ENCODE peak calls at places on chromosomes 1 and 21, in four cellular contexts. One of them, this sample, is unnamed.

GRCh38 chr1:219952361-219952760 is 24.0 kb upstream of the SLC30A10 start:
- DNase-seq in NCI-H510A treated with DMSO at 0.1 percent for 48 hours: no peak
- DNase-seq in AG08395: no peak
- DNase-seq in stimulated activated CD8-positive, alpha-beta memory T cell treated with anti-CD3 and anti-CD28 coated beads, Interleukin-7, amount 100 ng/mL, for 4 hours: no peak
- DNase-seq in this sample: no peak

GRCh38 chr1:41745022-41745421 is 173.7 kb downstream of the HIVEP3 start:
- DNase-seq in stimulated activated CD8-positive, alpha-beta memory T cell treated with anti-CD3 and anti-CD28 coated beads, Interleukin-7, amount 100 ng/mL, for 4 hours: no peak
- DNase-seq in NCI-H510A treated with DMSO at 0.1 percent for 48 hours: no peak
- DNase-seq in AG08395: no peak
- DNase-seq in this sample: no peak

GRCh38 chr1:232114985-232115384 is 488.4 kb downstream of the DISC1 start:
- DNase-seq in stimulated activated CD8-positive, alpha-beta memory T cell treated with anti-CD3 and anti-CD28 coated beads, Interleukin-7, amount 100 ng/mL, for 4 hours: no peak
- DNase-seq in NCI-H510A treated with DMSO at 0.1 percent for 48 hours: no peak
- DNase-seq in AG08395: no peak
- DNase-seq in this sample: no peak

GRCh38 chr1:1075148-1075935 is 1.2 kb upstream of the RNF223 start:
- DNase-seq in stimulated activated CD8-positive, alpha-beta memory T cell treated with anti-CD3 and anti-CD28 coated beads, Interleukin-7, amount 100 ng/mL, for 4 hours: no peak
- DNase-seq in NCI-H510A treated with DMSO at 0.1 percent for 48 hours: no peak
- DNase-seq in AG08395: no peak
- DNase-seq in this sample: no peak

GRCh38 chr1:43668956-43669355 is 19.0 kb downstream of the KDM4A start:
- DNase-seq in NCI-H510A treated with DMSO at 0.1 percent for 48 hours: no peak
- DNase-seq in AG08395: peak
- DNase-seq in stimulated activated CD8-positive, alpha-beta memory T cell treated with anti-CD3 and anti-CD28 coated beads, Interleukin-7, amount 100 ng/mL, for 4 hours: no peak
- DNase-seq in this sample: no peak

GRCh38 chr1:220879090-220879508 is at the start of gene HLX:
- DNase-seq in AG08395: peak
- DNase-seq in stimulated activated CD8-positive, alpha-beta memory T cell treated with anti-CD3 and anti-CD28 coated beads, Interleukin-7, amount 100 ng/mL, for 4 hours: no peak
- DNase-seq in NCI-H510A treated with DMSO at 0.1 percent for 48 hours: peak
- DNase-seq in this sample: peak

GRCh38 chr1:9835758-9836631 is 12.2 kb upstream of the CLSTN1 start:
- DNase-seq in AG08395: peak
- DNase-seq in stimulated activated CD8-positive, alpha-beta memory T cell treated with anti-CD3 and anti-CD28 coated beads, Interleukin-7, amount 100 ng/mL, for 4 hours: no peak
- DNase-seq in NCI-H510A treated with DMSO at 0.1 percent for 48 hours: peak
- DNase-seq in this sample: no peak

GRCh38 chr1:24086466-24086865 is 25.5 kb downstream of the MYOM3 start:
- DNase-seq in NCI-H510A treated with DMSO at 0.1 percent for 48 hours: no peak
- DNase-seq in AG08395: no peak
- DNase-seq in stimulated activated CD8-positive, alpha-beta memory T cell treated with anti-CD3 and anti-CD28 coated beads, Interleukin-7, amount 100 ng/mL, for 4 hours: no peak
- DNase-seq in this sample: no peak

GRCh38 chr1:205301220-205301821 is 20.2 kb downstream of the NUAK2 start:
- DNase-seq in stimulated activated CD8-positive, alpha-beta memory T cell treated with anti-CD3 and anti-CD28 coated beads, Interleukin-7, amount 100 ng/mL, for 4 hours: no peak
- DNase-seq in AG08395: peak
- DNase-seq in NCI-H510A treated with DMSO at 0.1 percent for 48 hours: peak
- DNase-seq in this sample: peak

GRCh38 chr1:213303286-213303685 is 252.2 kb downstream of the RPS6KC1 start:
- DNase-seq in AG08395: no peak
- DNase-seq in stimulated activated CD8-positive, alpha-beta memory T cell treated with anti-CD3 and anti-CD28 coated beads, Interleukin-7, amount 100 ng/mL, for 4 hours: no peak
- DNase-seq in NCI-H510A treated with DMSO at 0.1 percent for 48 hours: peak
- DNase-seq in this sample: peak

GRCh38 chr1:229229137-229229720 is 41.7 kb upstream of the RAB4A start:
- DNase-seq in AG08395: peak
- DNase-seq in NCI-H510A treated with DMSO at 0.1 percent for 48 hours: peak
- DNase-seq in stimulated activated CD8-positive, alpha-beta memory T cell treated with anti-CD3 and anti-CD28 coated beads, Interleukin-7, amount 100 ng/mL, for 4 hours: no peak
- DNase-seq in this sample: no peak

GRCh38 chr21:43190544-43191340 is 21.9 kb downstream of the CRYAA start:
- DNase-seq in stimulated activated CD8-positive, alpha-beta memory T cell treated with anti-CD3 and anti-CD28 coated beads, Interleukin-7, amount 100 ng/mL, for 4 hours: no peak
- DNase-seq in AG08395: no peak
- DNase-seq in NCI-H510A treated with DMSO at 0.1 percent for 48 hours: no peak
- DNase-seq in this sample: no peak

GRCh38 chr1:171438441-171438840 is 46.9 kb upstream of the PRRC2C start:
- DNase-seq in AG08395: peak
- DNase-seq in NCI-H510A treated with DMSO at 0.1 percent for 48 hours: no peak
- DNase-seq in stimulated activated CD8-positive, alpha-beta memory T cell treated with anti-CD3 and anti-CD28 coated beads, Interleukin-7, amount 100 ng/mL, for 4 hours: no peak
- DNase-seq in this sample: peak

GRCh38 chr1:47434051-47434842 is 3.6 kb upstream of the FOXD2 start:
- DNase-seq in stimulated activated CD8-positive, alpha-beta memory T cell treated with anti-CD3 and anti-CD28 coated beads, Interleukin-7, amount 100 ng/mL, for 4 hours: no peak
- DNase-seq in AG08395: peak
- DNase-seq in NCI-H510A treated with DMSO at 0.1 percent for 48 hours: no peak
- DNase-seq in this sample: peak

GRCh38 chr1:7172804-7173203 is 387.6 kb downstream of the CAMTA1 start:
- DNase-seq in stimulated activated CD8-positive, alpha-beta memory T cell treated with anti-CD3 and anti-CD28 coated beads, Interleukin-7, amount 100 ng/mL, for 4 hours: no peak
- DNase-seq in NCI-H510A treated with DMSO at 0.1 percent for 48 hours: no peak
- DNase-seq in AG08395: no peak
- DNase-seq in this sample: no peak

This sample was measured in astrocyte of the cerebellum.